ENCODE peak calls at places on chromosomes 4 and X, in eight cellular contexts. S is hepatocyte, U is PC-3, W is GM23338, V is neural progenitor cell, T is OCI-LY7, M is MM.1S, F is HCT116. K is an unnamed sample.

GRCh38 chr4:55635760-55636621 is at the start of gene NMU:
- DNase-seq in S (peak; percentile 67), U (peak; percentile 79), M (peak; percentile 79), T (no peak), W (peak; percentile 78), F (peak; percentile 67), V (peak; percentile 79), K (peak; percentile 45)

GRCh38 chr4:168604496-168605373 is 107.9 kb downstream of the PALLD start:
- DNase-seq in U (peak; percentile 87), M (no peak), F (peak; percentile 68), S (peak; percentile 59), T (no peak), V (peak; percentile 90), W (peak; percentile 33), K (peak; percentile 94)

GRCh38 chr4:110270492-110271197 is 72.2 kb upstream of the ELOVL6 start:
- DNase-seq in U (peak; percentile 54), T (no peak), W (no peak), F (no peak), V (no peak), S (no peak), M (no peak), K (peak; percentile 91)

GRCh38 chr4:27218013-27218412 is 357.4 kb downstream of the STIM2 start:
- DNase-seq in U (peak; percentile 58), V (no peak), T (no peak), M (no peak), F (no peak), W (no peak), S (no peak), K (peak; percentile 53)

GRCh38 chr4:77921701-77922100 is 59.1 kb downstream of the MRPL1 start:
- DNase-seq in U (peak; percentile 88), V (no peak), M (no peak), F (peak; percentile 83), W (no peak), S (peak; percentile 37), T (no peak), K (peak; percentile 92)

GRCh38 chrX:21487832-21488231 is 113.6 kb downstream of the CNKSR2 start:
- DNase-seq in W (peak; percentile 9), V (peak; percentile 14), F (no peak), T (no peak), M (no peak), S (peak; percentile 24), U (peak; percentile 78), K (no peak)

GRCh38 chr4:184792950-184793555 is 32.7 kb downstream of the ACSL1 start:
- DNase-seq in S (peak; percentile 60), F (peak; percentile 63), V (no peak), T (no peak), M (no peak), U (peak; percentile 76), W (no peak), K (peak; percentile 95)

GRCh38 chrX:7972586-7972985 is 45.4 kb upstream of the PNPLA4 start:
- DNase-seq in V (no peak), U (no peak), M (no peak), T (no peak), W (no peak), S (no peak), F (no peak), K (no peak)

GRCh38 chr4:145818001-145818400 is 120.6 kb downstream of the ZNF827 start:
- DNase-seq in U (no peak), F (no peak), T (no peak), V (no peak), W (no peak), S (no peak), M (no peak), K (no peak)

GRCh38 chr4:159002950-159003349 is 99.9 kb upstream of the RAPGEF2 start:
- DNase-seq in W (no peak), V (no peak), U (no peak), T (no peak), S (no peak), F (no peak), M (no peak), K (peak; percentile 20)

GRCh38 chr4:39544580-39545315 is 17.5 kb upstream of the UGDH start:
- DNase-seq in S (no peak), F (no peak), M (no peak), U (peak; percentile 32), W (no peak), V (no peak), T (no peak), K (peak; percentile 23)

GRCh38 chr4:87033902-87034301 is 99.1 kb downstream of the AFF1 start:
- DNase-seq in U (no peak), S (no peak), T (no peak), W (peak; percentile 67), M (no peak), F (no peak), V (peak; percentile 67), K (no peak)

DNA sequence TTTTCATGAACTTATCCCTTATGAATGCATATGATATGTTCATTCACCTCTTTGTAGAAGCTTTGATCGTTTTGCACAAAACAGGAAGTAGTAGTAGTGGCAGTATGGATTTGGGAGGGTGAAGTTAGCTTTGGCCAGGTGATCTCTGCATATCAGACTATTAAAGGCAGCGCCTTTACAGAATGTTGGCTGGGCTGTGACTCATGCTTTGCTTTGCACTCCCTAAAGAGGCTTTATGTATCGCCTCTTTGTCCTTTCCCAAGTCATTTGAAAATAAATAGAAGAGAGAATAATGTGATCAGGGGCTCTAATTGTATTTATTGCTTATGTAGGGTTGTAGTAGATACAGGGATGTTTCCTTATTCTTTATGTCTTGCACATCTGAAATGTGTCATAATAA is 50.4 kb downstream of the SHROOM3 start:
- DNase-seq in M (no peak), F (peak; percentile 62), W (peak; percentile 51), U (peak; percentile 69), S (peak; percentile 41), V (peak; percentile 40), T (no peak), K (no peak)
- H3K4me2 ChIP-seq in M (no peak overlapping the region), F (peak overlapping the region; percentile 58), W (peak overlapping the region; percentile 45), U (peak overlapping the region; percentile 30), S (no peak overlapping the region), V (peak overlapping the region; percentile 63), T (no peak overlapping the region), K (no peak overlapping the region)

GRCh38 chr4:56972389-56972788 is 5.0 kb downstream of the NOA1 start:
- DNase-seq in T (no peak), F (no peak), M (no peak), U (no peak), W (no peak), V (no peak), S (no peak), K (no peak)

GRCh38 chr4:56972832-56973231 is 4.6 kb downstream of the NOA1 start:
- DNase-seq in T (no peak), V (no peak), W (no peak), M (no peak), F (no peak), S (no peak), U (no peak), K (no peak)

GRCh38 chr4:56976878-56977320 is 507 bp downstream of the NOA1 start:
- DNase-seq in M (peak; percentile 69), U (peak; percentile 76), S (peak; percentile 84), W (peak; percentile 77), V (peak; percentile 64), F (peak; percentile 19), T (peak; percentile 62), K (peak; percentile 62)

GRCh38 chr4:56976283-56976877 is 1.0 kb downstream of the NOA1 start:
- DNase-seq in T (peak; percentile 7), W (peak; percentile 26), V (no peak), F (no peak), U (no peak), S (no peak), M (peak; percentile 9), K (peak; percentile 55)

GRCh38 chr4:56971383-56971782 is 6.0 kb downstream of the NOA1 start:
- DNase-seq in T (no peak), V (no peak), W (no peak), M (no peak), S (no peak), U (no peak), F (no peak), K (no peak)
- H3K36me3 ChIP-seq in T (peaks cover 97% of the 10 kb centered on the region), V (peaks cover 13% of the 10 kb centered on the region), W (peaks cover 61% of the 10 kb centered on the region), M (peaks cover 40% of the 10 kb centered on the region), S (no peaks in the 10 kb centered on the region), U (peaks cover 64% of the 10 kb centered on the region), F (peaks cover 68% of the 10 kb centered on the region), K (peaks cover 42% of the 10 kb centered on the region)

DNA sequence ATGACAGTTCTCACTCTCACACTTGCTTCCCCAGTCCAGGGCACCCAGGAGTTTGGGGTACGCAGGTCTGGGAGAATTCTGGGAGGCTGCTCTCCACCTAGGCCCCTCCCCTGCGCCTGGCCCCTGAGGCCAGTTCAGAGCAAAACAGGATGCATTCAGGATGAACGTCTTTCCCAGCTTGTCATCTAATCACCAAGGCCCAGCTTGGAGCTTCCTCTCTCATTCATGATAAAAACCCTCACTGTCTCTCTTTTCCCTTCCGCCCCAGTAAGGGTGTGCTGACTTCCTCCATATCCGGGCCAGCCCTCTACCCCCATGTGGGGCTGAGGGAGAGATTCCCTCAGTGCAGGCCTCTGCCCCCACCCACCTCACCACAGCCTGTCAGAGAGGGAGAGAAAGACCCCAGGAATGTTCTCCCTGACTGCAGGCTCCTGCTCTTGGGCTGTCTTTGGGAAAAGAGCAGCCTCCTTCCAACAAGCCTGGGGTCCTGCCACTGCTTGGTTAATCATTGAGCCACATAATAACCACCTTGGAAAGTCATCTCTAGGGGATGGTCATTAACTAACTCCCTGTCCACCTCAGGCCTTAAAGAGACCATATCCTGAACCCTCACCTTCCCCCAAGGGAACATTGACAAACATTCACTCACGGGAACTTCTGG is 50.1 kb downstream of the STARD8 start:
- DNase-seq in F (no peak), M (no peak), T (no peak), S (no peak), V (no peak), U (no peak), W (no peak), K (no peak)
- TF ChIP-seq EZH2phosphoT487 in F (no peak), M (no peak), T (no peak), S (no peak), V (no peak), U (no peak), W (no peak), K (no peak)

DNA sequence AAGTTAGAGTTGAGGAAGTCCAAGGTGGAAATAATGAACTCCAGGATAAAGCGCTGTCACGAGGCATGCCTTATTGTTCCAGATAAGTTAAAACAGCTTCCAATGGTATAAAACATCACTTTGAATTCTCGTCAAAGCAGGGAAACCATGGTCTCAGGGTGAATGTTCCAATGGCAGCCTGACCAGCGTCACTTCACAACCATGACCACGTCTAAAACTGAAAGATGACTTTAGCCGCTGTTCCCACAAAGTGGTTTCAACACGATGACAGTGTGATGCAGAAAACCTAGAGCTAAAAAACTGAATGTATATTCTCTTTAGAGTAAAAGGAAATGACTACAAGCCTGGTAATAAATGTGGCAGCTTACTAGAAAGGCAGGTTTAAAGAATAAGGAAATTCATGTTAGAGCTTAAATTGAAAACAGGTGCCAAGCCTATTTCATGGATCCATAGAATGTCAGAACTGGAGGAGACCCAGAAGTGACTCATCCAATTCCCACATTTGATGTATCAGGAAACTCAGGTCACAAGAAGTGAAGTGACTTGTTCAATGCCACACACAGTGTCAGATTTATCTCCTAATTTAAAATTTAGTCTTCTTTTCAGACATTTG is 202.7 kb upstream of the GYPA start:
- DNase-seq in W (no peak), V (no peak), M (no peak), S (no peak), U (no peak), F (no peak), T (no peak), K (peak; percentile 1)
- H3K4me2 ChIP-seq in W (no peak overlapping the region), V (no peak overlapping the region), M (no peak overlapping the region), S (peak overlapping the region; percentile 53), U (no peak overlapping the region), F (no peak overlapping the region), T (no peak overlapping the region), K (no peak overlapping the region)